ENCODE peak calls at places on chromosomes 16 and 17, in four cellular contexts. P is cardiac muscle cell, Y is colonic mucosa, L is aorta. F is an unnamed sample. For H3K4me1, the result is how much of the 10 kb centered on the place peaks cover.

GRCh38 chr17:5789443-5789842 is 205.1 kb upstream of the NLRP1 start:
- DNase-seq in P (no peak), Y (no peak), L (no peak), F (no peak)

GRCh38 chr16:2208308-2208707 is 2.4 kb downstream of the BRICD5 start:
- DNase-seq in P (no peak), Y (no peak), L (no peak), F (peak)

GRCh38 chr17:78925662-78926555 is 722 bp upstream of the TIMP2 start:
- DNase-seq in P (peak), Y (peak), L (peak), F (peak)

GRCh38 chr16:2468725-2469398 is 2.2 kb upstream of the NTN3 start:
- DNase-seq in P (no peak), Y (no peak), L (no peak), F (peak)

GRCh38 chr16:53775821-53776431 is 72.0 kb downstream of the FTO start:
- DNase-seq in P (peak), Y (peak), L (peak), F (no peak)

GRCh38 chr16:4489030-4489429 is 12.8 kb downstream of the HMOX2 start:
- DNase-seq in P (peak), Y (no peak), L (no peak), F (no peak)

GRCh38 chr16:61887903-61888302 is 148.3 kb downstream of the CDH8 start:
- DNase-seq in P (peak), Y (no peak), L (peak), F (no peak)

GRCh38 chr16:53484542-53484941 is 18.5 kb downstream of the AKTIP start:
- DNase-seq in P (no peak), Y (no peak), L (no peak), F (no peak)

GRCh38 chr16:53817812-53818211 is 113.9 kb downstream of the FTO start:
- DNase-seq in P (peak), Y (no peak), L (no peak), F (no peak)

GRCh38 chr17:66507103-66507923 is 204.9 kb downstream of the PRKCA start:
- DNase-seq in P (peak), Y (peak), L (peak), F (no peak)

GRCh38 chr17:30821751-30822723 is 2.5 kb downstream of the CRLF3 start:
- DNase-seq in P (no peak), Y (peak), L (no peak), F (no peak)

GRCh38 chr16:11871193-11871592 is 19.9 kb upstream of the RSL1D1 start:
- DNase-seq in P (peak), Y (no peak), L (no peak), F (no peak)

GRCh38 chr16:82192665-82193064 is 22.6 kb upstream of the MPHOSPH6 start:
- DNase-seq in P (peak), Y (no peak), L (no peak), F (no peak)

GRCh38 chr16:54402270-54402669 is 115.7 kb upstream of the IRX3 start:
- DNase-seq in P (no peak), Y (no peak), L (no peak), F (no peak)

GRCh38 chr16:78689031-78689430 is 589.6 kb downstream of the WWOX start:
- DNase-seq in P (peak), Y (no peak), L (no peak), F (no peak)

GRCh38 chr16:85753559-85753958 is 2.7 kb upstream of the C16orf74 start:
- DNase-seq in P (no peak), Y (no peak), L (no peak), F (no peak)

GRCh38 chr17:58529275-58529674 is 14.8 kb upstream of the MTMR4 start:
- DNase-seq in P (peak), Y (no peak), L (no peak), F (no peak)

GRCh38 chr17:77801545-77802332 is 156.8 kb upstream of the TNRC6C start:
- DNase-seq in P (no peak), Y (no peak), L (no peak), F (peak)

GRCh38 chr16:61792194-61792904 is 243.9 kb downstream of the CDH8 start:
- DNase-seq in P (peak), Y (no peak), L (no peak), F (no peak)

GRCh38 chr16:88920618-88921602 is 54.5 kb upstream of the PABPN1L start:
- DNase-seq in P (peak), Y (peak), L (peak), F (no peak)

GRCh38 chr16:86061771-86062170 is 162.8 kb downstream of the IRF8 start:
- DNase-seq in P (no peak), Y (no peak), L (no peak), F (peak)

GRCh38 chr17:4529533-4530152 is 25.5 kb downstream of the MYBBP1A start:
- DNase-seq in P (no peak), Y (no peak), L (no peak), F (no peak)

GRCh38 chr16:55113195-55113594 is 182.5 kb downstream of the IRX5 start:
- DNase-seq in P (no peak), Y (no peak), L (no peak), F (no peak)

GRCh38 chr16:28126684-28127620 is 63.4 kb upstream of the GSG1L start:
- DNase-seq in P (no peak), Y (no peak), L (no peak), F (no peak)

GRCh38 chr16:85025781-85026653 is 1.6 kb upstream of the KIAA0513 start:
- DNase-seq in P (no peak), Y (peak), L (no peak), F (no peak)

GRCh38 chr17:41728056-41728455 is 6.4 kb downstream of the HAP1 start:
- DNase-seq in P (no peak), Y (no peak), L (no peak), F (no peak)

GRCh38 chr16:73565263-73565662 is 517.3 kb upstream of the ZFHX3 start:
- DNase-seq in P (no peak), Y (no peak), L (no peak), F (no peak)

GRCh38 chr16:49356728-49357488 is 16.7 kb upstream of the C16orf78 start:
- DNase-seq in P (no peak), Y (peak), L (no peak), F (no peak)

GRCh38 chr17:9544221-9544620 is 31.4 kb downstream of the STX8 start:
- DNase-seq in P (no peak), Y (no peak), L (no peak), F (no peak)

GRCh38 chr17:66431910-66432309 is 129.5 kb downstream of the PRKCA start:
- DNase-seq in P (peak), Y (no peak), L (no peak), F (no peak)

GRCh38 chr16:5001571-5001970 is 32.2 kb downstream of the NAGPA start:
- DNase-seq in P (no peak), Y (no peak), L (peak), F (no peak)

GRCh38 chr17:77184474-77184873 is 43.7 kb downstream of the SEC14L1 start:
- DNase-seq in P (peak), Y (no peak), L (no peak), F (no peak)

GRCh38 chr16:88941933-88942909 is 34.8 kb downstream of the CBFA2T3 start:
- DNase-seq in P (peak), Y (peak), L (peak), F (peak)

GRCh38 chr17:600576-601301 is 113.9 kb downstream of the VPS53 start:
- DNase-seq in P (peak), Y (no peak), L (no peak), F (no peak)

GRCh38 chr16:4093495-4094137 is 22.6 kb downstream of the ADCY9 start:
- DNase-seq in P (peak), Y (no peak), L (peak), F (no peak)

DNA sequence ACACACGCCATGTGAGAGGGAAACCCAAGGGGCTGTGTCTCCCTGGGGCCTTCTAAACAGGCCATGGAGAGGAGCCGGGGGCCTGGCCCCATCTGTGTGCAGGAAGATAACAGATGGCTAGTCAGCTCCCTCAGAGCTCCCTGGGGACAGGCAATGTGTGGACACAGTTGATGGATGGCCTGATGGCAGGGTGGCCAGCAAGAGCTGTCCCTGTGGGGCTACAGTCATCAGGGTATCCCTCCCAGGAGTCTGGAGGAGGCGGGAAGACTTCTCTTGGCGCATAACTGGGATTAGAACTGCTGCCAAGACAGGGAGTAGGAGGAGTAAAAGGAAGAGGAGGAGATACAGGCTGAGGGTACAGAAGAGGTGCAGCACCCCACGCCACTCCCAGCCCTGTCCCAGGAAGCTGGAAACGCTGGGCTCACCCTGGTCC is 17.3 kb downstream of the MYO18A start:
- DNase-seq in P (peak), Y (no peak), L (peak), F (no peak)
- H3K4me1 ChIP-seq in P (under half), Y (under half), L (under half), F (under half)

GRCh38 chr17:48054238-48055185 is 6.4 kb downstream of the NFE2L1 start:
- DNase-seq in P (peak), Y (peak), L (peak), F (peak)
- H3K4me1 ChIP-seq in P (under half), Y (half or more), L (under half), F (under half)

GRCh38 chr16:24270721-24271120 is 14.6 kb downstream of the CACNG3 start:
- DNase-seq in P (no peak), Y (no peak), L (no peak), F (no peak)

GRCh38 chr16:24272379-24272778 is 16.2 kb downstream of the CACNG3 start:
- DNase-seq in P (no peak), Y (no peak), L (no peak), F (no peak)

GRCh38 chr16:24279982-24280381 is 23.8 kb downstream of the CACNG3 start:
- DNase-seq in P (no peak), Y (no peak), L (no peak), F (no peak)

GRCh38 chr16:24273511-24273910 is 17.4 kb downstream of the CACNG3 start:
- DNase-seq in P (peak), Y (no peak), L (no peak), F (no peak)

DNA sequence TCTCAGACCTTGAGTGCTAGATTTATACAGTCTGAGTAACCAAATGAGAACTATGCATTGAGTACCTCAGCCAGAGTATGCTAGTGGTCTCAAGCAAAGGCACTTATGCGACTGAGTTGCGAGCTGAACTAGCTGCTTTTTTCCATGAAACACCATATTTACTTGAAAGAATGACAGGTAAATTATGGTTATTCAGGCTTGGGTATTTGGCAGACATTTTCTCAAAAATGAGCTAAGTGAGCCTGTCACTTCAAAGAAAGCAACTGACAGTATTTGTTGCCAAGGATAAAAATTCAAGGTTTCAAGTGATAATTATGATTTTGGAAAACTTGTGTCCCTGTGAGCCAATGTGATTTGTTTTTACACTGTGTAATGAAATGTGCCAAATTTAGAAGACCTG is 19.3 kb downstream of the CACNG3 start:
- DNase-seq in P (no peak), Y (no peak), L (no peak), F (no peak)
- H3K4me1 ChIP-seq in P (under half), Y (under half), L (under half), F (under half)

DNA sequence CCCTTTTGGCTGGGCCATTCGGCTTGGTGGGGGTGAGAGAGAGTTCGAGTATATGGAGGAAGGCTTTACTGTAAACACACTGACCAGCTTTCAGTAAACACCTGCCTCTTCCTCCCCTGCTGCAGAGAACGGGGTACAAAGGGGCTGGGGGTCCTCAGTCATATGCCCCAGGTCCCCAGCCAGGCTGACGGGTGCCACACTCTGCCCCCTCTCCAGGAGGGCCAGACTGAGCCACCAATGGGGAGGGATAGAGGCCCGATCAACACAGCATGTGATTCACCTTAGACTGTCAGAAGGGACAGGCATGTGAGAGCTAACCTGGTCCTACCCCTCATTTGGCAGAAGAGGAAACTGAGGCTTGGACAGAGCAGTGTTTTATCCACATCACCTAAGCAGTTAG is 13.0 kb downstream of the NHERF1 start:
- DNase-seq in P (no peak), Y (no peak), L (no peak), F (no peak)
- H3K4me1 ChIP-seq in P (half or more), Y (under half), L (under half), F (under half)

DNA sequence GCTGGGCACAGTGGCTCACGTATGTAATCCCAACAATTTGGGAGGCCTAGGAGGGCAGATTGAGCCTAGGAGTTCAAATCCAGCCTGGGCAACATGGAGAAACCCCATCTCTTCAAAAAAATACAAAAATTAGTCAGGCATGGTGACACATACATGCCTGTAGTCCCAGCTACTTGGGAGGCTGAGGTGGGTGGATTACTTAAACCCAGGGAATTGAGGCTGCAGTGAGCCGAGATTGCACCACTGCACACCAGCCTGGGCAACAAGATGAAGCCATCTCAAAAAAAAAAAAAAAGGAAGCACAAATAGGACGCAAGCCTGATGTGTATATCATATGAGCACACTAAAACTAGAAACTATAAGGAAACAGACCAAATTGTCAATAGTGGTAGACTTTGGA is 17.1 kb upstream of the FLCN start:
- DNase-seq in P (no peak), Y (no peak), L (no peak), F (no peak)
- H3K4me1 ChIP-seq in P (under half), Y (under half), L (under half), F (under half)

GRCh38 chr17:64411999-64412771 is 21.5 kb upstream of the PECAM1 start:
- DNase-seq in P (peak), Y (peak), L (peak), F (no peak)
- H3K4me1 ChIP-seq in P (under half), Y (under half), L (under half), F (under half)

GRCh38 chr16:67549936-67550335 is 12.4 kb upstream of the CTCF start:
- DNase-seq in P (no peak), Y (no peak), L (no peak), F (no peak)
- H3K4me1 ChIP-seq in P (under half), Y (under half), L (under half), F (under half)

GRCh38 chr16:50555269-50555875 is 7.2 kb downstream of the NKD1 start:
- DNase-seq in P (no peak), Y (no peak), L (no peak), F (no peak)
- H3K4me1 ChIP-seq in P (under half), Y (under half), L (under half), F (under half)

GRCh38 chr17:55926276-55926995 is 175.6 kb downstream of the PCTP start:
- DNase-seq in P (no peak), Y (no peak), L (no peak), F (no peak)
- H3K4me1 ChIP-seq in P (under half), Y (under half), L (under half), F (under half)

F was measured in right lobe of liver.